ENCODE peak calls at places on chromosomes 12 and 14, in four cellular contexts. V is HepG2, Q is heart left ventricle, U is MM.1S. O is an unnamed sample.

GRCh38 chr12:115916910-115917668 is 360.4 kb downstream of the MED13L start:
- DNase-seq in U (peak; percentile 9), V (peak; percentile 13), Q (peak; percentile 54), O (peak; percentile 58)

GRCh38 chr14:50021261-50021660 is 95.1 kb downstream of the VCPKMT start:
- DNase-seq in U (peak; percentile 77), Q (no peak), V (no peak), O (no peak)

GRCh38 chr14:60188115-60188514 is 22.9 kb upstream of the DHRS7 start:
- DNase-seq in U (no peak), Q (no peak), V (no peak), O (no peak)

GRCh38 chr14:61530296-61530695 is 165.0 kb upstream of the HIF1A start:
- DNase-seq in Q (no peak), U (no peak), V (no peak), O (no peak)

GRCh38 chr12:54723653-54724256 is 75.6 kb upstream of the DCD start:
- DNase-seq in Q (no peak), U (peak; percentile 64), V (no peak), O (peak; percentile 18)

GRCh38 chr12:126139355-126139754 is 1074.1 kb downstream of the AACS start:
- DNase-seq in U (no peak), Q (no peak), V (no peak), O (no peak)

GRCh38 chr12:102634216-102634615 is 153.9 kb upstream of the IGF1 start:
- DNase-seq in U (no peak), Q (no peak), V (no peak), O (no peak)

GRCh38 chr12:34217660-34218059 is 195.4 kb downstream of the ALG10 start:
- DNase-seq in V (no peak), Q (no peak), U (no peak), O (no peak)

GRCh38 chr12:57772429-57773322 is at the start of gene EEF1AKMT3:
- DNase-seq in Q (peak; percentile 75), V (peak; percentile 35), U (peak; percentile 33), O (peak; percentile 62)

GRCh38 chr14:90005441-90005840 is 49.7 kb downstream of the TDP1 start:
- DNase-seq in Q (no peak), U (no peak), V (no peak), O (no peak)

GRCh38 chr12:100427078-100427477 is 46.6 kb upstream of the NR1H4 start:
- DNase-seq in Q (no peak), V (peak; percentile 44), U (no peak), O (peak; percentile 67)

GRCh38 chr14:99946652-99947489 is 118.4 kb upstream of the EVL start:
- DNase-seq in V (no peak), U (peak; percentile 50), Q (no peak), O (peak; percentile 71)

GRCh38 chr12:119178544-119179334 is at the start of gene HSPB8:
- DNase-seq in U (no peak), V (peak; percentile 21), Q (peak; percentile 96), O (no peak)

GRCh38 chr14:36555998-36556743 is 26.2 kb downstream of the NKX2-8 start:
- DNase-seq in V (no peak), Q (no peak), U (no peak), O (no peak)

GRCh38 chr14:103522649-103523582 is at the start of gene CKB:
- DNase-seq in U (no peak), Q (peak; percentile 83), V (no peak), O (no peak)

GRCh38 chr12:20142295-20142694 is 226.0 kb upstream of the PDE3A start:
- DNase-seq in Q (no peak), U (no peak), V (no peak), O (no peak)

GRCh38 chr14:65422093-65422834 is 9.7 kb downstream of the FUT8 start:
- DNase-seq in V (no peak), U (no peak), Q (no peak), O (no peak)

GRCh38 chr14:55701638-55702037 is 121.6 kb downstream of the KTN1 start:
- DNase-seq in V (no peak), U (no peak), Q (no peak), O (no peak)

GRCh38 chr14:69079188-69079742 is 73.7 kb downstream of the DCAF5 start:
- DNase-seq in V (no peak), Q (no peak), U (no peak), O (no peak)
- H3K27ac ChIP-seq in V (no peak overlapping the region), Q (peak overlapping the region; percentile 66), U (no peak overlapping the region), O (peak overlapping the region; percentile 27)

GRCh38 chr12:45907955-45908354 is 82.4 kb downstream of the SCAF11 start:
- DNase-seq in V (no peak), U (no peak), Q (no peak), O (no peak)

GRCh38 chr12:45914090-45914489 is 76.3 kb downstream of the SCAF11 start:
- DNase-seq in V (no peak), Q (no peak), U (no peak), O (no peak)

GRCh38 chr12:45913631-45914030 is 76.7 kb downstream of the SCAF11 start:
- DNase-seq in V (no peak), U (no peak), Q (no peak), O (no peak)

GRCh38 chr12:45909041-45909713 is 81.2 kb downstream of the SCAF11 start:
- DNase-seq in Q (no peak), V (no peak), U (no peak), O (no peak)

DNA sequence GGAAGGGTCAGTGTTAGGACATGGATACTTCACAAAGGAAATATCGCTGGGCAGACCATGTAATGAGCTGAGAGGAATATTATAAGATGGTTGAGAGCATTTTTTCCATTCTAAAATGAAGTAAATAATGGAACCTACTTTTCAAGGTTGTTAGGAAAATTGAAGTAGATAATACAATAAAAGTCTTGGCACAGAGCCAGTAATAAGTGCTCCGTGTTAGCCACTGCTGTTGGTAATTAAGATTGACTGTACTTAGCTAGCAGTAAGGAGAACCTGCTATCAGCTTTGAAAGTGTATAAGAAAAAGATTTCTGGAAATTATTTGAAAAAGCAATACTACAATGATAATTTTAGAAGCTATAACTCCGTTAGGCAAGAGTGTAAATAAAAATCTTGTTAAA is 77.6 kb downstream of the SCAF11 start:
- DNase-seq in V (no peak), Q (no peak), U (no peak), O (peak; percentile 12)
- H3K27ac ChIP-seq in V (no peak overlapping the region), Q (no peak overlapping the region), U (no peak overlapping the region), O (no peak overlapping the region)

DNA sequence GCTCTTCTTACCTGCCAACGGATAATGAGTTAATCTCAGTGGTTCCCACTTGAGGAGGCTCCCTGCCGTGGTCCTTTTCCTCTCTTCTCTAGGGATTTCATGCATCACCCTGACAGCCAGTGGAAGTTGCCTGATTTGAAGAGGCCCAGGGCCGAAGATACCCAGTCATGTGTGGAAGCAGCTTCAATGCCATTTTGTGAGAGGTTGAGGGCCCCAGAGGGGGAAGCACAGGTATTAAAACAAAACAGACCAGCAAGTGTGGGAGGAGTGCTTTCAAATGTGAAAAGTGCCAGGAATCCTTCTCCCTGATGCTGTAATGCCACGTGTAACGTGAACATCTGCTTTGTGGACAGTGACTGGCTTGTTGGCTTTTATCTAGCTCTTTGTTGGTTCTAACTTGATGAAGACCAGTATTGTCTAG is 1.5 kb downstream of the TCP11L2 start:
- DNase-seq in Q (no peak), V (no peak), U (no peak), O (no peak)
- H3K27ac ChIP-seq in Q (peak overlapping the region; percentile 97), V (peak overlapping the region; percentile 93), U (no peak overlapping the region), O (peak overlapping the region; percentile 53)

DNA sequence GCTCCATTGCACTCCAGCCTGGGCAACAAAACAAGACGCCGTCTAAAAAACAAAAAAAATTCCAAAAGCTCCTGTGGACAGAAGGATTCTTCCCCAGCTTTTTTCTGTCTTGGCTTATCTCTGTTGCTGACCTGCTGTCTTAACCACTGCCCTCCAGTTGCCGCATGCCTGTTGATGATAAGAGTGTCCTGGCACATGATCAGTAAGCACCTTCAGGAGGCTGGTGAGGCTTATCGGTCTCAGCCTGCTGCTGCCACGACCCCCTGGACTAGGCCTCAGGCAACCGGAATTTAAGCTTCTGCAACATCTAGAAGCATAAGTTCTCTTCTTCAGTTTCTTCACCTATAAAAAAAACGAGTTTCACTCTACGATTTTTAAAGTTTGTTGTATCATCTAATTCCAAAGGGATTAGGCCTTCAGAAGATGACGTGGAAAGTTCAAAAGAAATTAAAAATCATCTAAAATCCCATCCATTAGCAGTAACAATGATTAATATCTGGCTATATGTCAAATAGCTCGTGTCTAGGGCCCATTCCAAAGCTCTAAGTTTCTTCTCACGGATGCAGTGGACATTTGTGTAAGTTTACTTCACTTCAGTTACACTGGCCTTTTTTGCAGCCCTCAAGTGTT is 46.4 kb downstream of the RESF1 start:
- DNase-seq in Q (no peak), U (no peak), V (no peak), O (no peak)
- H3K27ac ChIP-seq in Q (no peak overlapping the region), U (no peak overlapping the region), V (no peak overlapping the region), O (no peak overlapping the region)

DNA sequence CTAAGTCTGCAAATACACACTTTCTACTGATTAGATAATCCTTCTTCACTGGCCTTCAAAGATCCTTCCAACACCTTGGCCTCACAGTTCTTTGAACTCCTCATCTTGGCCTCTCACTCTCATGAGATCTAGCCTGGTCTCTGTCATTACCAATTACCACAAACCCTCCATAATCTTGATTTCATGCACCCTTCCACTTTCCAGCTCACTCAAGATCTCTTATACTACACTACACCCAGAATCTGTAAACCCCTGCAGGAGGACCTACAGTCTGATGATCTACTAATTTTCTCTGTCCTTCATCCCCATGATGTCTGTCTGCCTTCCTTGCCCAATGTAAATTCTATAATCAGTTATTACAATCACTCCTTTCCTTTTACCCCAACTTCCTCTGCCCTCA is 71.0 kb downstream of the DUSP16 start:
- DNase-seq in Q (no peak), V (no peak), U (no peak), O (peak; percentile 68)
- H3K27ac ChIP-seq in Q (no peak overlapping the region), V (peak overlapping the region; percentile 35), U (no peak overlapping the region), O (no peak overlapping the region)

DNA sequence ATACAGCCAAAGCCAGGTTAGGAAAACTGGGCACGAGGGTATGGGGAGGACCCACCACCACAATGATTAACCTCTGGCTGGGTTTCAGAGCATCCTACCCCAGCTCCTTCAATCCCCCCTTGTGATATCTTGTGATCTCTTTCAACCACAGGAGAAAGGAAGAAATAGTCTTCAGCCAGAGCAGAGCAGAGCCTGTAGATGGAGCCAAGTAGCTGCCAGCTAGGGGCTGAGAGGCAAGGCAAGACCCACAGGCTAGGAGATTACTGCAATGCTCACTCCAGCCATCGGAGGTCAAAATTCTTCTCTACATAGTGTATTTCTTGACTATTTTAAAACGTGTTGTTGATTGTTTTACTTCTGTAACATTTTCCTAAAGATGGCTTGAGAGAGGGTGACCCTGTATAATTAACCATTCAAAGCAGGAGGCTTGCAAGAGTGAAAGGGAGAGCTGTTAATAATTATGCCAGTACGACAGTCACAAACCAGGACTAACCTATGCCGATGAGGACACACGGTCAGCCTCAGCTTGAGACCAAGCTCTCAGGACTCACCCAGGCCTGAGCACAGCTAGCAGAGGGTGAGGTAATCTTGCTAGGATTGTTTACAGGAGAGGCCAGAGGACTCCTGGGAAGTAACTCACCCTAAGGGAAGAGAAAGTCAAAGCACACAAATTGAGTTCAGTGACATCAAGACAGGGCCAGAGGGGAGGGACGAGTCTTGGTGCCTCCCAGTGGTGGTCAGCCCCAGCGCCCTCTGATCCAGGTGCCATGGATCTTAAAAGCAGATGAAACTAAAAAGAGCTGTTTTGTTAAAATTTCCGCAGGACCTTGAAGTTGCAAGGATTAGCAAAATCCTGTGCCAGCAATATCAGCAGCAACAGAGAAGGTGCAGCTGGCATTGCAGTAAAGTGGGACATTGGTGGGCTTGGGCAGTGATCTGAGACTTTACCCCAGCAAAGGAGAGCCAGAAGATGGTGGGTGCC is 29.8 kb upstream of the CDKN3 start:
- DNase-seq in U (peak; percentile 22), Q (peak; percentile 33), V (peak; percentile 84), O (peak; percentile 74)
- H3K27ac ChIP-seq in U (no peak overlapping the region), Q (peak overlapping the region; percentile 54), V (peak overlapping the region; percentile 73), O (no peak overlapping the region)